ENCODE peak calls at places on chromosomes 1 and 21, in ten cellular contexts. N is iPS-NIHi11; K is EL; E is GM18507; R is NCI-H2171 treated with DMSO at 0.1 percent for 48 hours; H is stimulated activated CD8-positive, alpha-beta memory T cell treated with anti-CD3 and anti-CD28 coated beads, Interleukin-15, amount 100 ng/mL, for 4 hours; U is ascending aorta; I is T-helper 9 cell; Q is MG63; Y is IMR-90. Z is an unnamed sample.
A peak's percentile ranks its signal among the peaks of the same experiment; 100 is the strongest.

GRCh38 chr1:11238311-11238710 is 24.0 kb downstream of the MTOR start:
- DNase-seq in N (no peak), K (no peak), E (no peak), R (no peak), H (no peak), U (no peak), I (no peak), Q (no peak), Y (no peak), Z (no peak)

GRCh38 chr1:245878585-245878984 is 628.5 kb downstream of the SMYD3 start:
- DNase-seq in N (no peak), K (no peak), E (no peak), R (no peak), H (no peak), U (no peak), I (no peak), Q (no peak), Y (peak; percentile 56), Z (no peak)

GRCh38 chr1:19734472-19734999 is 65.2 kb downstream of the TMCO4 start:
- DNase-seq in N (no peak), K (peak; percentile 52), E (no peak), R (peak; percentile 53), H (no peak), U (no peak), I (no peak), Q (peak; percentile 90), Y (peak; percentile 27), Z (peak; percentile 79)

GRCh38 chr1:115251340-115251748 is 86.7 kb downstream of the NGF start:
- DNase-seq in N (no peak), K (peak; percentile 69), E (no peak), R (no peak), H (no peak), U (no peak), I (no peak), Q (no peak), Y (peak; percentile 82), Z (peak; percentile 62)

GRCh38 chr1:203480084-203480483 is 4.5 kb downstream of the PRELP start:
- DNase-seq in N (no peak), K (peak; percentile 63), E (no peak), R (no peak), H (no peak), U (no peak), I (no peak), Q (peak; percentile 18), Y (peak; percentile 74), Z (peak; percentile 89)

GRCh38 chr1:213300433-213300832 is 249.4 kb downstream of the RPS6KC1 start:
- DNase-seq in N (no peak), K (no peak), E (no peak), R (no peak), H (no peak), U (no peak), I (no peak), Q (no peak), Y (no peak), Z (no peak)

GRCh38 chr1:2255420-2256369 is 27.6 kb downstream of the SKI start:
- DNase-seq in N (no peak), K (peak; percentile 74), E (no peak), R (peak; percentile 47), H (peak; percentile 47), U (no peak), I (peak; percentile 62), Q (peak; percentile 61), Y (peak; percentile 73), Z (peak; percentile 57)

GRCh38 chr1:29805122-29805895 is 569.0 kb downstream of the PTPRU start:
- DNase-seq in N (no peak), K (no peak), E (no peak), R (no peak), H (no peak), U (no peak), I (no peak), Q (no peak), Y (no peak), Z (no peak)

GRCh38 chr1:226921504-226921903 is 18.6 kb upstream of the COQ8A start:
- DNase-seq in N (no peak), K (no peak), E (no peak), R (no peak), H (no peak), U (no peak), I (no peak), Q (no peak), Y (no peak), Z (no peak)

GRCh38 chr1:219659682-219660081 is 46.8 kb upstream of the ZC3H11B start:
- DNase-seq in N (peak; percentile 12), K (peak; percentile 82), E (no peak), R (peak; percentile 85), H (no peak), U (no peak), I (no peak), Q (peak; percentile 83), Y (peak; percentile 80), Z (peak; percentile 72)

GRCh38 chr1:212247179-212247721 is 38.0 kb upstream of the PPP2R5A start:
- DNase-seq in N (no peak), K (peak; percentile 66), E (no peak), R (no peak), H (no peak), U (no peak), I (no peak), Q (peak; percentile 21), Y (peak; percentile 79), Z (peak; percentile 45)

GRCh38 chr1:67724928-67725560 is 40.0 kb downstream of the GADD45A start:
- DNase-seq in N (no peak), K (peak; percentile 92), E (no peak), R (no peak), H (no peak), U (no peak), I (no peak), Q (peak; percentile 75), Y (peak; percentile 85), Z (peak; percentile 97)

GRCh38 chr1:44576456-44577150 is 97.7 kb downstream of the TMEM53 start:
- DNase-seq in N (peak; percentile 44), K (no peak), E (no peak), R (no peak), H (no peak), U (no peak), I (no peak), Q (peak; percentile 56), Y (no peak), Z (no peak)

GRCh38 chr1:211356723-211357418 is 30.2 kb downstream of the TRAF5 start:
- DNase-seq in N (no peak), K (peak; percentile 57), E (no peak), R (no peak), H (no peak), U (no peak), I (no peak), Q (peak; percentile 54), Y (peak; percentile 75), Z (peak; percentile 73)

GRCh38 chr1:155648207-155649147 is 38.5 kb downstream of the MSTO1 start:
- DNase-seq in N (peak; percentile 56), K (peak; percentile 89), E (no peak), R (no peak), H (no peak), U (no peak), I (no peak), Q (peak; percentile 62), Y (peak; percentile 94), Z (peak; percentile 96)

GRCh38 chr21:32413697-32414578 is 1.4 kb downstream of the EVA1C start:
- DNase-seq in N (no peak), K (peak; percentile 15), E (no peak), R (no peak), H (no peak), U (no peak), I (no peak), Q (no peak), Y (no peak), Z (peak; percentile 88)

GRCh38 chr1:236370397-236370796 is 23.7 kb upstream of the EDARADD start:
- DNase-seq in N (no peak), K (no peak), E (no peak), R (no peak), H (no peak), U (no peak), I (no peak), Q (no peak), Y (no peak), Z (no peak)

GRCh38 chr1:156963621-156964020 is 43.2 kb downstream of the LRRC71 start:
- DNase-seq in N (no peak), K (no peak), E (no peak), R (no peak), H (no peak), U (no peak), I (peak; percentile 3), Q (no peak), Y (no peak), Z (no peak)

GRCh38 chr1:99663501-99663900 is 17.6 kb downstream of the PALMD start:
- DNase-seq in N (no peak), K (no peak), E (no peak), R (no peak), H (no peak), U (no peak), I (no peak), Q (no peak), Y (no peak), Z (no peak)

GRCh38 chr1:6935379-6936307 is 150.4 kb downstream of the CAMTA1 start:
- DNase-seq in N (no peak), K (no peak), E (no peak), R (no peak), H (no peak), U (no peak), I (no peak), Q (no peak), Y (no peak), Z (no peak)

GRCh38 chr1:151472852-151473731 is 13.8 kb upstream of the POGZ start:
- DNase-seq in N (peak; percentile 59), K (peak; percentile 47), E (no peak), R (no peak), H (no peak), U (no peak), I (no peak), Q (peak; percentile 43), Y (peak; percentile 34), Z (peak; percentile 63)

GRCh38 chr1:220409751-220410370 is 118.1 kb upstream of the MARK1 start:
- DNase-seq in N (peak; percentile 24), K (no peak), E (no peak), R (no peak), H (no peak), U (no peak), I (no peak), Q (no peak), Y (no peak), Z (no peak)

GRCh38 chr21:19704832-19705231 is 1293.4 kb upstream of the NCAM2 start:
- DNase-seq in N (no peak), K (no peak), E (no peak), R (no peak), H (no peak), U (no peak), I (no peak), Q (no peak), Y (no peak), Z (no peak)

GRCh38 chr1:20956272-20956671 is 169.2 kb upstream of the HP1BP3 start:
- DNase-seq in N (no peak), K (no peak), E (no peak), R (no peak), H (no peak), U (no peak), I (no peak), Q (no peak), Y (no peak), Z (no peak)

GRCh38 chr1:185795181-185795580 is 61.0 kb downstream of the HMCN1 start:
- DNase-seq in N (no peak), K (peak; percentile 37), E (no peak), R (no peak), H (no peak), U (no peak), I (no peak), Q (peak; percentile 13), Y (peak; percentile 81), Z (peak; percentile 86)

GRCh38 chr1:66685670-66686069 is 66.6 kb upstream of the DYNLT5 start:
- DNase-seq in N (no peak), K (peak; percentile 20), E (no peak), R (no peak), H (no peak), U (no peak), I (no peak), Q (no peak), Y (peak; percentile 38), Z (peak; percentile 9)

Z was measured in fibroblast of the aortic adventitia.